ENCODE peak calls at places on chromosomes 6 and 20, in seven cellular contexts. G is amniotic stem cell; A is fibroblast of lung; I is T-helper 2 cell treated with Interferon-gamma antibody and Interleukin-4, amounts not matched to agents 5 μg/mL and 100 μg/mL, for 36 hours; M is AG08395; N is IMR-90; R is HFFc6. K is an unnamed sample.

GRCh38 chr6:31528307-31528777 is 420 bp upstream of the MCCD1 start:
- DNase-seq in R (no peak), I (no peak), M (no peak), G (no peak), A (no peak), N (no peak), K (no peak)

GRCh38 chr6:55176958-55177357 is 2.6 kb downstream of the HCRTR2 start:
- DNase-seq in M (no peak), N (peak), G (no peak), R (no peak), A (peak), I (no peak), K (no peak)

GRCh38 chr20:7744411-7744810 is 195.8 kb downstream of the HAO1 start:
- DNase-seq in R (peak), I (no peak), G (no peak), N (peak), M (peak), A (peak), K (peak)

GRCh38 chr6:56845027-56845426 is 109.9 kb upstream of the BEND6 start:
- DNase-seq in R (no peak), M (no peak), I (no peak), N (no peak), G (no peak), A (no peak), K (no peak)

GRCh38 chr6:111832833-111833418 is 40.3 kb downstream of the FYN start:
- DNase-seq in G (no peak), N (no peak), I (no peak), M (no peak), R (no peak), A (no peak), K (no peak)

GRCh38 chr6:3389390-3390167 is 67.3 kb downstream of the SLC22A23 start:
- DNase-seq in M (peak), I (no peak), N (peak), R (no peak), G (no peak), A (peak), K (peak)

GRCh38 chr6:44653761-44654218 is 266.3 kb downstream of the CDC5L start:
- DNase-seq in N (peak), M (no peak), R (peak), A (peak), I (no peak), G (no peak), K (no peak)

GRCh38 chr6:141164042-141164748 is 968.5 kb upstream of the GJE1 start:
- DNase-seq in R (no peak), G (no peak), M (no peak), I (no peak), A (peak), N (peak), K (no peak)

GRCh38 chr6:149931501-149931900 is 8.6 kb upstream of the RAET1G start:
- DNase-seq in A (no peak), M (no peak), R (no peak), G (no peak), N (no peak), I (no peak), K (no peak)

GRCh38 chr6:136191606-136192005 is 58.5 kb downstream of the MTFR2 start:
- DNase-seq in G (no peak), R (no peak), A (no peak), I (no peak), N (no peak), M (no peak), K (no peak)

GRCh38 chr6:2658788-2659187 is 91.9 kb downstream of the MYLK4 start:
- DNase-seq in M (no peak), N (no peak), R (no peak), G (no peak), I (no peak), A (no peak), K (no peak)

GRCh38 chr20:38290829-38291581 is 13.0 kb upstream of the BPI start:
- DNase-seq in M (peak), N (peak), G (peak), R (no peak), I (no peak), A (peak), K (no peak)

GRCh38 chr20:56606174-56606945 is 22.7 kb upstream of the TFAP2C start:
- DNase-seq in A (no peak), I (no peak), M (no peak), R (no peak), N (no peak), G (no peak), K (peak)

GRCh38 chr6:42251500-42251899 is 33.8 kb upstream of the MRPS10 start:
- DNase-seq in N (peak), A (peak), M (peak), I (no peak), G (no peak), R (peak), K (no peak)

GRCh38 chr6:160343144-160343543 is 5.0 kb upstream of the SLC22A3 start:
- DNase-seq in M (no peak), A (no peak), R (no peak), I (no peak), N (no peak), G (no peak), K (no peak)

GRCh38 chr20:3805594-3806264 is 9.6 kb downstream of the CDC25B start:
- DNase-seq in G (no peak), R (peak), A (peak), N (peak), I (no peak), M (peak), K (no peak)

GRCh38 chr6:53250137-53250760 is 98.5 kb downstream of the ELOVL5 start:
- DNase-seq in R (peak), M (peak), A (no peak), I (no peak), G (no peak), N (peak), K (no peak)

GRCh38 chr20:9051508-9051907 is 17.4 kb upstream of the PLCB4 start:
- DNase-seq in R (peak), I (no peak), A (peak), M (peak), G (peak), N (peak), K (peak)

GRCh38 chr6:19865178-19865577 is 28.0 kb downstream of the ID4 start:
- DNase-seq in M (no peak), G (no peak), R (no peak), N (no peak), A (no peak), I (no peak), K (no peak)

GRCh38 chr6:158011980-158012566 is 30.4 kb downstream of the SYNJ2 start:
- DNase-seq in N (no peak), R (no peak), G (no peak), I (no peak), M (no peak), A (no peak), K (no peak)

GRCh38 chr20:35001596-35002362 is 46.1 kb downstream of the MYH7B start:
- DNase-seq in I (no peak), R (no peak), G (no peak), M (no peak), A (no peak), N (no peak), K (no peak)

GRCh38 chr6:89834884-89835792 is 5.5 kb downstream of the CASP8AP2 start:
- DNase-seq in M (peak), R (peak), I (peak), N (peak), G (no peak), A (no peak), K (no peak)

GRCh38 chr6:10441004-10441654 is 26.3 kb upstream of the TFAP2A start:
- DNase-seq in R (peak), I (no peak), N (peak), M (peak), G (peak), A (peak), K (peak)

GRCh38 chr6:106519460-106520394 is 109.6 kb downstream of the RTN4IP1 start:
- DNase-seq in M (peak), R (peak), A (peak), G (peak), I (peak), N (peak), K (peak)

GRCh38 chr6:81762132-81762531 is 9.7 kb upstream of the TENT5A start:
- DNase-seq in R (peak), A (peak), N (peak), I (no peak), M (peak), G (no peak), K (no peak)

GRCh38 chr6:140276719-140277118 is 902.3 kb upstream of the CITED2 start:
- DNase-seq in G (no peak), I (no peak), M (no peak), A (no peak), R (no peak), N (peak), K (no peak)

GRCh38 chr20:43559147-43559477 is 285 bp downstream of the SGK2 start:
- DNase-seq in R (no peak), G (no peak), I (no peak), A (no peak), N (no peak), M (no peak), K (no peak)

GRCh38 chr20:35673884-35674283 is 9.2 kb upstream of the CPNE1 start:
- DNase-seq in A (no peak), M (no peak), G (no peak), R (no peak), I (no peak), N (no peak), K (no peak)

GRCh38 chr20:59835057-59835447 is 98.4 kb downstream of the SYCP2 start:
- DNase-seq in M (no peak), G (no peak), N (no peak), A (no peak), R (no peak), I (no peak), K (no peak)

GRCh38 chr6:162706236-162706635 is 21.3 kb downstream of the PRKN start:
- DNase-seq in A (peak), I (no peak), M (no peak), N (no peak), R (no peak), G (no peak), K (no peak)

GRCh38 chr6:103872683-103873082 is 987.0 kb downstream of the HACE1 start:
- DNase-seq in N (no peak), G (no peak), M (no peak), A (no peak), R (no peak), I (no peak), K (no peak)

GRCh38 chr6:13655700-13656099 is 40.6 kb downstream of the NOL7 start:
- DNase-seq in I (no peak), N (no peak), M (no peak), A (no peak), G (no peak), R (no peak), K (no peak)

GRCh38 chr6:148761532-148761951 is 14.7 kb downstream of the UST start:
- DNase-seq in R (no peak), N (peak), G (no peak), A (peak), M (no peak), I (peak), K (peak)

GRCh38 chr6:39189915-39190544 is 39.2 kb downstream of the KCNK5 start:
- DNase-seq in G (no peak), I (no peak), R (no peak), M (peak), A (peak), N (peak), K (peak)

GRCh38 chr6:26388014-26388413 is 5.1 kb downstream of the BTN2A2 start:
- DNase-seq in A (no peak), R (no peak), M (no peak), I (no peak), G (no peak), N (no peak), K (no peak)

K was measured in NCI-H226.